ENCODE peak calls at places on chromosomes 7 and 10, in nine cellular contexts. D is activated T-cell treated with anti-CD3 and anti-CD28 coated beads for 1 hour; V is fibroblast of lung; N is cardiac fibroblast; I is stimulated activated CD4-positive, alpha-beta T cell treated with anti-CD3 and anti-CD28 coated beads, Interleukin-15, amount 100 ng/mL, for 1 hour; H is heart right ventricle; A is GOT3; Q is WTC11; R is stimulated activated CD8-positive, alpha-beta memory T cell treated with anti-CD3 and anti-CD28 coated beads, Interleukin-15, amount 100 ng/mL, for 1 hour. E is an unnamed sample.

GRCh38 chr10:14399641-14400040 is 68.9 kb upstream of the FRMD4A start:
- DNase-seq in V (no peak), N (no peak), D (no peak), R (no peak), A (no peak), Q (no peak), H (no peak), I (no peak), E (no peak)

GRCh38 chr7:53789741-53790140 is 752.4 kb upstream of the VSTM2A start:
- DNase-seq in D (no peak), H (no peak), V (no peak), A (no peak), I (no peak), Q (no peak), N (no peak), R (no peak), E (no peak)

GRCh38 chr10:122876493-122876855 is 2.9 kb downstream of the FAM24B start:
- DNase-seq in Q (no peak), R (no peak), A (no peak), N (no peak), H (no peak), V (no peak), D (no peak), I (no peak), E (no peak)

GRCh38 chr10:94279835-94280709 is 82.7 kb downstream of the NOC3L start:
- DNase-seq in D (peak), N (peak), R (peak), H (peak), A (no peak), I (no peak), V (peak), Q (peak), E (no peak)

GRCh38 chr7:29375641-29376562 is 181.3 kb downstream of the CHN2 start:
- DNase-seq in A (no peak), N (no peak), V (no peak), D (no peak), H (no peak), I (no peak), Q (no peak), R (no peak), E (no peak)

GRCh38 chr10:102065561-102066420 is 642 bp downstream of the HPS6 start:
- DNase-seq in Q (peak), D (no peak), I (no peak), N (peak), H (peak), V (no peak), R (no peak), A (no peak), E (no peak)

GRCh38 chr7:921581-922333 is 32.7 kb downstream of the ADAP1 start:
- DNase-seq in A (no peak), I (no peak), N (no peak), D (no peak), H (no peak), R (no peak), V (no peak), Q (peak), E (no peak)

GRCh38 chr10:91711885-91712284 is 79.0 kb upstream of the PPP1R3C start:
- DNase-seq in Q (no peak), I (no peak), R (no peak), D (no peak), A (no peak), N (no peak), H (no peak), V (no peak), E (no peak)